ENCODE peak calls at places on chromosomes 6 and 20, in nine cellular contexts. One of them, this sample, is unnamed. For H3K27me3, the result is how much of the 10 kb centered on the place peaks cover.

GRCh38 chr20:50193851-50194830 is 3.5 kb downstream of the CEBPB start:
- DNase-seq in pancreas: peak
- DNase-seq in heart right ventricle: no peak
- DNase-seq in breast epithelium: no peak
- DNase-seq in CD4-positive, CD25-positive, alpha-beta regulatory T cell: no peak
- DNase-seq in left ventricle myocardium inferior: no peak
- DNase-seq in adrenal gland: peak
- DNase-seq in aorta: no peak
- DNase-seq in neural progenitor cell: peak
- DNase-seq in this sample: no peak

GRCh38 chr20:7742479-7742878 is 197.8 kb downstream of the HAO1 start:
- DNase-seq in CD4-positive, CD25-positive, alpha-beta regulatory T cell: no peak
- DNase-seq in adrenal gland: no peak
- DNase-seq in breast epithelium: no peak
- DNase-seq in left ventricle myocardium inferior: no peak
- DNase-seq in pancreas: peak
- DNase-seq in aorta: no peak
- DNase-seq in neural progenitor cell: no peak
- DNase-seq in heart right ventricle: no peak
- DNase-seq in this sample: no peak

GRCh38 chr6:151475653-151476523 is 17.9 kb upstream of the CCDC170 start:
- DNase-seq in CD4-positive, CD25-positive, alpha-beta regulatory T cell: peak
- DNase-seq in pancreas: peak
- DNase-seq in heart right ventricle: peak
- DNase-seq in aorta: no peak
- DNase-seq in neural progenitor cell: peak
- DNase-seq in adrenal gland: no peak
- DNase-seq in breast epithelium: no peak
- DNase-seq in left ventricle myocardium inferior: no peak
- DNase-seq in this sample: peak

GRCh38 chr20:10875653-10876052 is 201.9 kb upstream of the JAG1 start:
- DNase-seq in CD4-positive, CD25-positive, alpha-beta regulatory T cell: no peak
- DNase-seq in breast epithelium: no peak
- DNase-seq in left ventricle myocardium inferior: no peak
- DNase-seq in pancreas: no peak
- DNase-seq in neural progenitor cell: no peak
- DNase-seq in adrenal gland: no peak
- DNase-seq in aorta: no peak
- DNase-seq in heart right ventricle: no peak
- DNase-seq in this sample: no peak

GRCh38 chr20:36098364-36098763 is 56.2 kb upstream of the EPB41L1 start:
- DNase-seq in CD4-positive, CD25-positive, alpha-beta regulatory T cell: no peak
- DNase-seq in adrenal gland: peak
- DNase-seq in neural progenitor cell: no peak
- DNase-seq in left ventricle myocardium inferior: no peak
- DNase-seq in aorta: peak
- DNase-seq in heart right ventricle: peak
- DNase-seq in breast epithelium: peak
- DNase-seq in pancreas: peak
- DNase-seq in this sample: no peak

GRCh38 chr6:144756469-144756868 is 471.3 kb downstream of the UTRN start:
- DNase-seq in adrenal gland: no peak
- DNase-seq in aorta: no peak
- DNase-seq in neural progenitor cell: no peak
- DNase-seq in left ventricle myocardium inferior: no peak
- DNase-seq in breast epithelium: no peak
- DNase-seq in heart right ventricle: no peak
- DNase-seq in CD4-positive, CD25-positive, alpha-beta regulatory T cell: no peak
- DNase-seq in pancreas: no peak
- DNase-seq in this sample: peak

GRCh38 chr6:166633732-166634535 is 6.9 kb upstream of the RPS6KA2 start:
- DNase-seq in left ventricle myocardium inferior: peak
- DNase-seq in neural progenitor cell: no peak
- DNase-seq in adrenal gland: peak
- DNase-seq in breast epithelium: no peak
- DNase-seq in heart right ventricle: peak
- DNase-seq in pancreas: peak
- DNase-seq in aorta: peak
- DNase-seq in CD4-positive, CD25-positive, alpha-beta regulatory T cell: no peak
- DNase-seq in this sample: no peak

GRCh38 chr20:1382670-1383069 is 10.2 kb downstream of the FKBP1A start:
- DNase-seq in breast epithelium: no peak
- DNase-seq in left ventricle myocardium inferior: no peak
- DNase-seq in aorta: no peak
- DNase-seq in heart right ventricle: no peak
- DNase-seq in neural progenitor cell: no peak
- DNase-seq in CD4-positive, CD25-positive, alpha-beta regulatory T cell: no peak
- DNase-seq in pancreas: no peak
- DNase-seq in adrenal gland: peak
- DNase-seq in this sample: no peak

GRCh38 chr20:64214113-64214512 is 41.4 kb upstream of the PCMTD2 start:
- DNase-seq in left ventricle myocardium inferior: no peak
- DNase-seq in adrenal gland: no peak
- DNase-seq in CD4-positive, CD25-positive, alpha-beta regulatory T cell: no peak
- DNase-seq in neural progenitor cell: no peak
- DNase-seq in aorta: no peak
- DNase-seq in pancreas: no peak
- DNase-seq in heart right ventricle: no peak
- DNase-seq in breast epithelium: no peak
- DNase-seq in this sample: no peak

GRCh38 chr6:46221221-46221793 is 50.5 kb upstream of the ENPP5 start:
- DNase-seq in CD4-positive, CD25-positive, alpha-beta regulatory T cell: no peak
- DNase-seq in heart right ventricle: no peak
- DNase-seq in breast epithelium: no peak
- DNase-seq in pancreas: no peak
- DNase-seq in aorta: no peak
- DNase-seq in left ventricle myocardium inferior: no peak
- DNase-seq in adrenal gland: no peak
- DNase-seq in neural progenitor cell: peak
- DNase-seq in this sample: peak

GRCh38 chr6:74879234-74879633 is 326.6 kb downstream of the COL12A1 start:
- DNase-seq in heart right ventricle: no peak
- DNase-seq in neural progenitor cell: no peak
- DNase-seq in aorta: no peak
- DNase-seq in breast epithelium: no peak
- DNase-seq in adrenal gland: no peak
- DNase-seq in CD4-positive, CD25-positive, alpha-beta regulatory T cell: no peak
- DNase-seq in left ventricle myocardium inferior: no peak
- DNase-seq in pancreas: no peak
- DNase-seq in this sample: no peak

GRCh38 chr20:17928633-17929311 is 39.8 kb downstream of the SNX5 start:
- DNase-seq in breast epithelium: no peak
- DNase-seq in left ventricle myocardium inferior: no peak
- DNase-seq in CD4-positive, CD25-positive, alpha-beta regulatory T cell: no peak
- DNase-seq in aorta: no peak
- DNase-seq in heart right ventricle: no peak
- DNase-seq in pancreas: peak
- DNase-seq in neural progenitor cell: no peak
- DNase-seq in adrenal gland: no peak
- DNase-seq in this sample: peak

GRCh38 chr6:53703047-53703446 is 37.5 kb upstream of the KLHL31 start:
- DNase-seq in CD4-positive, CD25-positive, alpha-beta regulatory T cell: no peak
- DNase-seq in neural progenitor cell: peak
- DNase-seq in adrenal gland: no peak
- DNase-seq in left ventricle myocardium inferior: no peak
- DNase-seq in heart right ventricle: no peak
- DNase-seq in pancreas: no peak
- DNase-seq in breast epithelium: no peak
- DNase-seq in aorta: no peak
- DNase-seq in this sample: no peak

GRCh38 chr6:8277769-8278168 is 157.6 kb downstream of the SLC35B3 start:
- DNase-seq in heart right ventricle: no peak
- DNase-seq in breast epithelium: no peak
- DNase-seq in CD4-positive, CD25-positive, alpha-beta regulatory T cell: no peak
- DNase-seq in neural progenitor cell: peak
- DNase-seq in aorta: no peak
- DNase-seq in left ventricle myocardium inferior: no peak
- DNase-seq in pancreas: no peak
- DNase-seq in adrenal gland: no peak
- DNase-seq in this sample: no peak

GRCh38 chr6:155328539-155329459 is 14.5 kb upstream of the TFB1M start:
- DNase-seq in pancreas: peak
- DNase-seq in aorta: no peak
- DNase-seq in heart right ventricle: no peak
- DNase-seq in left ventricle myocardium inferior: no peak
- DNase-seq in adrenal gland: no peak
- DNase-seq in CD4-positive, CD25-positive, alpha-beta regulatory T cell: no peak
- DNase-seq in breast epithelium: no peak
- DNase-seq in neural progenitor cell: no peak
- DNase-seq in this sample: peak

GRCh38 chr6:29976588-29977424 is 34.5 kb downstream of the HLA-A start:
- DNase-seq in CD4-positive, CD25-positive, alpha-beta regulatory T cell: peak
- DNase-seq in heart right ventricle: peak
- DNase-seq in breast epithelium: peak
- DNase-seq in pancreas: peak
- DNase-seq in adrenal gland: peak
- DNase-seq in aorta: peak
- DNase-seq in left ventricle myocardium inferior: peak
- DNase-seq in neural progenitor cell: peak
- DNase-seq in this sample: peak

GRCh38 chr6:37143585-37143984 is 26.4 kb upstream of the PIM1 start:
- DNase-seq in breast epithelium: no peak
- DNase-seq in neural progenitor cell: no peak
- DNase-seq in heart right ventricle: no peak
- DNase-seq in CD4-positive, CD25-positive, alpha-beta regulatory T cell: no peak
- DNase-seq in pancreas: no peak
- DNase-seq in left ventricle myocardium inferior: no peak
- DNase-seq in aorta: no peak
- DNase-seq in adrenal gland: no peak
- DNase-seq in this sample: no peak
- H3K4me3 ChIP-seq in breast epithelium: no peak
- H3K4me3 ChIP-seq in neural progenitor cell: no peak
- H3K4me3 ChIP-seq in heart right ventricle: no peak
- H3K4me3 ChIP-seq in CD4-positive, CD25-positive, alpha-beta regulatory T cell: no peak
- H3K4me3 ChIP-seq in pancreas: no peak
- H3K4me3 ChIP-seq in left ventricle myocardium inferior: no peak
- H3K4me3 ChIP-seq in aorta: no peak
- H3K4me3 ChIP-seq in adrenal gland: no peak
- H3K4me3 ChIP-seq in this sample: no peak

DNA sequence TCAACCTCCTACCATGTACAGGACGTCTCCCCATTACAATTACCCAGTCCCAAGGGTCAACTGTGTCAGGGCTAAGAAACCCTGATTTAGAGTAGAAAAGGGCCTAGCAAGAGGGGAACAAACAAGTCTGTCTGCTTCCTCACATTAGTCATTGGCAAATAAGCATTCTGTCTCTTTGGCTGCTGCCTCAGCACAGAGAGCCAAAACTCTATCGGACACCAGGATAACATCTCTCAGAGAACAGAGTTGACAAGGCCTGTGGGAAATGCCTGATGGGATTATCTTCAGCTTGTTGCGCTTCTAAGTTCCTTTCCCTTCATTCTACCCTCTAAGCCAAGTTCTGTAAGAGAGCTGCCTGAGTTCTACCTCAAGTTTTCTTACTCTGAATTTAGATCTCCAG is 19.0 kb upstream of the VSX1 start:
- DNase-seq in aorta: no peak
- DNase-seq in neural progenitor cell: no peak
- DNase-seq in pancreas: no peak
- DNase-seq in adrenal gland: no peak
- DNase-seq in CD4-positive, CD25-positive, alpha-beta regulatory T cell: no peak
- DNase-seq in breast epithelium: no peak
- DNase-seq in left ventricle myocardium inferior: no peak
- DNase-seq in heart right ventricle: no peak
- DNase-seq in this sample: no peak
- H3K27me3 ChIP-seq in aorta: under half
- H3K27me3 ChIP-seq in neural progenitor cell: under half
- H3K27me3 ChIP-seq in pancreas: under half
- H3K27me3 ChIP-seq in adrenal gland: under half
- H3K27me3 ChIP-seq in CD4-positive, CD25-positive, alpha-beta regulatory T cell: under half
- H3K27me3 ChIP-seq in breast epithelium: under half
- H3K27me3 ChIP-seq in left ventricle myocardium inferior: under half
- H3K27me3 ChIP-seq in heart right ventricle: under half
- H3K27me3 ChIP-seq in this sample: under half

GRCh38 chr6:146545608-146546007 is 2.0 kb downstream of the RAB32 start:
- DNase-seq in breast epithelium: no peak
- DNase-seq in pancreas: no peak
- DNase-seq in left ventricle myocardium inferior: no peak
- DNase-seq in neural progenitor cell: no peak
- DNase-seq in adrenal gland: no peak
- DNase-seq in aorta: no peak
- DNase-seq in CD4-positive, CD25-positive, alpha-beta regulatory T cell: no peak
- DNase-seq in heart right ventricle: no peak
- DNase-seq in this sample: no peak
- H3K4me3 ChIP-seq in breast epithelium: peak
- H3K4me3 ChIP-seq in pancreas: no peak
- H3K4me3 ChIP-seq in left ventricle myocardium inferior: peak
- H3K4me3 ChIP-seq in neural progenitor cell: no peak
- H3K4me3 ChIP-seq in adrenal gland: no peak
- H3K4me3 ChIP-seq in aorta: peak
- H3K4me3 ChIP-seq in CD4-positive, CD25-positive, alpha-beta regulatory T cell: no peak
- H3K4me3 ChIP-seq in heart right ventricle: peak
- H3K4me3 ChIP-seq in this sample: no peak

GRCh38 chr20:37642246-37642645 is 51.6 kb upstream of the CTNNBL1 start:
- DNase-seq in heart right ventricle: no peak
- DNase-seq in pancreas: no peak
- DNase-seq in left ventricle myocardium inferior: no peak
- DNase-seq in CD4-positive, CD25-positive, alpha-beta regulatory T cell: no peak
- DNase-seq in adrenal gland: no peak
- DNase-seq in aorta: no peak
- DNase-seq in breast epithelium: no peak
- DNase-seq in neural progenitor cell: no peak
- DNase-seq in this sample: no peak

GRCh38 chr20:37640600-37641561 is 52.9 kb upstream of the CTNNBL1 start:
- DNase-seq in adrenal gland: peak
- DNase-seq in aorta: no peak
- DNase-seq in breast epithelium: no peak
- DNase-seq in CD4-positive, CD25-positive, alpha-beta regulatory T cell: no peak
- DNase-seq in left ventricle myocardium inferior: no peak
- DNase-seq in pancreas: no peak
- DNase-seq in heart right ventricle: no peak
- DNase-seq in neural progenitor cell: no peak
- DNase-seq in this sample: no peak

GRCh38 chr20:37647946-37648345 is 45.9 kb upstream of the CTNNBL1 start:
- DNase-seq in neural progenitor cell: no peak
- DNase-seq in CD4-positive, CD25-positive, alpha-beta regulatory T cell: no peak
- DNase-seq in left ventricle myocardium inferior: no peak
- DNase-seq in adrenal gland: no peak
- DNase-seq in heart right ventricle: no peak
- DNase-seq in breast epithelium: no peak
- DNase-seq in aorta: no peak
- DNase-seq in pancreas: no peak
- DNase-seq in this sample: no peak

GRCh38 chr20:37643400-37643799 is 50.4 kb upstream of the CTNNBL1 start:
- DNase-seq in neural progenitor cell: no peak
- DNase-seq in heart right ventricle: no peak
- DNase-seq in pancreas: no peak
- DNase-seq in left ventricle myocardium inferior: no peak
- DNase-seq in breast epithelium: no peak
- DNase-seq in adrenal gland: no peak
- DNase-seq in aorta: no peak
- DNase-seq in CD4-positive, CD25-positive, alpha-beta regulatory T cell: no peak
- DNase-seq in this sample: no peak

DNA sequence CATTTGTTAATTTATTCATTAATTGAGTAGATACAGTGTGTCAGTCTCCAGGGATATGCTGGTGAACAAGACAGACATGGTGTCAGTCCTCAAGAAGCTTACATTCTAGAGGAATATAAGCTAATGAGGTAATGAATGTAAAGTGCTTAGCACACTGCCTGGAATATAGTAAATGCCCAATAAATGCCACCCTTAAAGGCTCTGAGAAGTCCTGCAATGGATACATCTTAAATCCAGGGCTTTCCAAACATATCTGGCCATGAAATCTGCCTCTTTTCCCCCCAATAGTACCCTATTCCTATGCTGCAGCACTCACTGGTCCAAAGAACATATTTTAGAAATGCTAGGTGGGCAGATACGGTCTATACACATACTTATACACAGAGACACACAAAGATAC is 49.2 kb upstream of the CTNNBL1 start:
- DNase-seq in left ventricle myocardium inferior: no peak
- DNase-seq in pancreas: no peak
- DNase-seq in aorta: no peak
- DNase-seq in breast epithelium: no peak
- DNase-seq in adrenal gland: no peak
- DNase-seq in CD4-positive, CD25-positive, alpha-beta regulatory T cell: no peak
- DNase-seq in heart right ventricle: no peak
- DNase-seq in neural progenitor cell: no peak
- DNase-seq in this sample: no peak
- H3K27me3 ChIP-seq in left ventricle myocardium inferior: half or more
- H3K27me3 ChIP-seq in pancreas: under half
- H3K27me3 ChIP-seq in aorta: under half
- H3K27me3 ChIP-seq in breast epithelium: half or more
- H3K27me3 ChIP-seq in adrenal gland: under half
- H3K27me3 ChIP-seq in CD4-positive, CD25-positive, alpha-beta regulatory T cell: under half
- H3K27me3 ChIP-seq in heart right ventricle: under half
- H3K27me3 ChIP-seq in neural progenitor cell: under half
- H3K27me3 ChIP-seq in this sample: under half

This sample was measured in small intestine.